ENCODE peak calls at places on chromosomes 4 and X, in seven cellular contexts. One of them, this sample, is unnamed.
A peak's percentile ranks its signal among the peaks of the same experiment; 100 is the strongest.

GRCh38 chr4:66956426-66956825 is 588.9 kb downstream of the CENPC start:
- DNase-seq in GM23338: no peak
- DNase-seq in B cell: no peak
- DNase-seq in dorsolateral prefrontal cortex: no peak
- DNase-seq in endodermal cell: no peak
- DNase-seq in GM10248: no peak
- DNase-seq in right atrium auricular region: no peak
- DNase-seq in this sample: no peak

GRCh38 chr4:63787326-63787725 is 621.9 kb downstream of the TECRL start:
- DNase-seq in GM23338: peak; percentile 25
- DNase-seq in B cell: no peak
- DNase-seq in dorsolateral prefrontal cortex: no peak
- DNase-seq in endodermal cell: peak; percentile 49
- DNase-seq in GM10248: no peak
- DNase-seq in right atrium auricular region: no peak
- DNase-seq in this sample: no peak

GRCh38 chrX:10001496-10001895 is 34.3 kb downstream of the CLDN34 start:
- DNase-seq in GM23338: no peak
- DNase-seq in B cell: no peak
- DNase-seq in dorsolateral prefrontal cortex: no peak
- DNase-seq in endodermal cell: no peak
- DNase-seq in GM10248: no peak
- DNase-seq in right atrium auricular region: no peak
- DNase-seq in this sample: no peak

GRCh38 chr4:140061194-140061593 is 92.8 kb downstream of the MAML3 start:
- DNase-seq in GM23338: no peak
- DNase-seq in B cell: no peak
- DNase-seq in dorsolateral prefrontal cortex: no peak
- DNase-seq in endodermal cell: no peak
- DNase-seq in GM10248: no peak
- DNase-seq in right atrium auricular region: no peak
- DNase-seq in this sample: no peak

GRCh38 chr4:71163317-71163716 is 169.9 kb downstream of the DCK start:
- DNase-seq in GM23338: no peak
- DNase-seq in B cell: no peak
- DNase-seq in dorsolateral prefrontal cortex: no peak
- DNase-seq in endodermal cell: no peak
- DNase-seq in GM10248: no peak
- DNase-seq in right atrium auricular region: no peak
- DNase-seq in this sample: no peak

GRCh38 chr4:7807351-7807921 is 132.2 kb downstream of the AFAP1 start:
- DNase-seq in GM23338: no peak
- DNase-seq in B cell: no peak
- DNase-seq in dorsolateral prefrontal cortex: no peak
- DNase-seq in endodermal cell: no peak
- DNase-seq in GM10248: no peak
- DNase-seq in right atrium auricular region: peak; percentile 63
- DNase-seq in this sample: no peak

GRCh38 chr4:93303440-93303839 is 525.1 kb upstream of the ATOH1 start:
- DNase-seq in GM23338: no peak
- DNase-seq in B cell: no peak
- DNase-seq in dorsolateral prefrontal cortex: no peak
- DNase-seq in endodermal cell: no peak
- DNase-seq in GM10248: no peak
- DNase-seq in right atrium auricular region: no peak
- DNase-seq in this sample: no peak

GRCh38 chrX:24659106-24659505 is 12.0 kb upstream of the PCYT1B start:
- DNase-seq in GM23338: no peak
- DNase-seq in B cell: no peak
- DNase-seq in dorsolateral prefrontal cortex: no peak
- DNase-seq in endodermal cell: no peak
- DNase-seq in GM10248: no peak
- DNase-seq in right atrium auricular region: no peak
- DNase-seq in this sample: no peak

GRCh38 chrX:40410859-40411258 is 169.9 kb upstream of the ATP6AP2 start:
- DNase-seq in GM23338: no peak
- DNase-seq in B cell: no peak
- DNase-seq in dorsolateral prefrontal cortex: no peak
- DNase-seq in endodermal cell: no peak
- DNase-seq in GM10248: no peak
- DNase-seq in right atrium auricular region: no peak
- DNase-seq in this sample: no peak

DNA sequence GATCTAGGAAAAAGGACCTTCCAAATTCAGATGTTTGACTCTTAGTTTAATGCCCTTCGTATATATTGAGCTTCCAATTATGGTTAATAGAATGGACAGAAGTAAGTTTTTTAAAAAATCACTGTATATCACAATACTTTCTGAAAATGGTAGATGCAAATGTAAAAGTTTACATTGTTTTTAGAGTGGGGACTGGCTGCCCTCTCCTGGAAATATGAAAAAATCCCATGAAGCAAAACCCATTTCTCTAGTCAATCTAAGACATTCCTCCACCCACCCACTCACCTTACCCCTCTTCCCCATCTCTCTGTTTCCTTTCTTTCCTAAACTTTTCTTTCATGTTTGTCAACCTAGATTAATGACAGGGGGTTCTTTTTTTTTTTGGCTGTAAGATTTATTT is 134.5 kb downstream of the ARHGAP6 start:
- DNase-seq in GM23338: no peak
- DNase-seq in B cell: no peak
- DNase-seq in dorsolateral prefrontal cortex: no peak
- DNase-seq in endodermal cell: no peak
- DNase-seq in GM10248: no peak
- DNase-seq in right atrium auricular region: no peak
- DNase-seq in this sample: no peak
- TF ChIP-seq CTCF in GM23338: no peak
- TF ChIP-seq CTCF in B cell: no peak
- TF ChIP-seq CTCF in dorsolateral prefrontal cortex: peak; percentile 15
- TF ChIP-seq CTCF in endodermal cell: peak; percentile 13
- TF ChIP-seq CTCF in GM10248: no peak
- TF ChIP-seq CTCF in right atrium auricular region: no peak
- TF ChIP-seq CTCF in this sample: peak; percentile 35

GRCh38 chr4:177441061-177441802 is 1.0 kb downstream of the AGA start:
- DNase-seq in GM23338: peak; percentile 50
- DNase-seq in B cell: no peak
- DNase-seq in dorsolateral prefrontal cortex: no peak
- DNase-seq in endodermal cell: peak; percentile 61
- DNase-seq in GM10248: peak; percentile 28
- DNase-seq in right atrium auricular region: no peak
- DNase-seq in this sample: peak; percentile 40
- TF ChIP-seq CTCF in GM23338: no peak
- TF ChIP-seq CTCF in B cell: peak; percentile 48
- TF ChIP-seq CTCF in dorsolateral prefrontal cortex: no peak
- TF ChIP-seq CTCF in endodermal cell: peak; percentile 49
- TF ChIP-seq CTCF in GM10248: no peak
- TF ChIP-seq CTCF in right atrium auricular region: no peak
- TF ChIP-seq CTCF in this sample: peak; percentile 18

GRCh38 chr4:184310881-184311709 is 93.4 kb upstream of the ENPP6 start:
- DNase-seq in GM23338: no peak
- DNase-seq in B cell: no peak
- DNase-seq in dorsolateral prefrontal cortex: no peak
- DNase-seq in endodermal cell: no peak
- DNase-seq in GM10248: no peak
- DNase-seq in right atrium auricular region: peak; percentile 42
- DNase-seq in this sample: no peak

GRCh38 chr4:184313058-184313709 is 95.5 kb upstream of the ENPP6 start:
- DNase-seq in GM23338: no peak
- DNase-seq in B cell: no peak
- DNase-seq in dorsolateral prefrontal cortex: no peak
- DNase-seq in endodermal cell: no peak
- DNase-seq in GM10248: no peak
- DNase-seq in right atrium auricular region: peak; percentile 50
- DNase-seq in this sample: no peak

GRCh38 chr4:184309241-184310170 is 91.8 kb upstream of the ENPP6 start:
- DNase-seq in GM23338: no peak
- DNase-seq in B cell: no peak
- DNase-seq in dorsolateral prefrontal cortex: no peak
- DNase-seq in endodermal cell: no peak
- DNase-seq in GM10248: peak; percentile 47
- DNase-seq in right atrium auricular region: no peak
- DNase-seq in this sample: no peak

GRCh38 chr4:184312126-184312525 is 94.5 kb upstream of the ENPP6 start:
- DNase-seq in GM23338: no peak
- DNase-seq in B cell: no peak
- DNase-seq in dorsolateral prefrontal cortex: no peak
- DNase-seq in endodermal cell: no peak
- DNase-seq in GM10248: no peak
- DNase-seq in right atrium auricular region: peak; percentile 4
- DNase-seq in this sample: no peak

DNA sequence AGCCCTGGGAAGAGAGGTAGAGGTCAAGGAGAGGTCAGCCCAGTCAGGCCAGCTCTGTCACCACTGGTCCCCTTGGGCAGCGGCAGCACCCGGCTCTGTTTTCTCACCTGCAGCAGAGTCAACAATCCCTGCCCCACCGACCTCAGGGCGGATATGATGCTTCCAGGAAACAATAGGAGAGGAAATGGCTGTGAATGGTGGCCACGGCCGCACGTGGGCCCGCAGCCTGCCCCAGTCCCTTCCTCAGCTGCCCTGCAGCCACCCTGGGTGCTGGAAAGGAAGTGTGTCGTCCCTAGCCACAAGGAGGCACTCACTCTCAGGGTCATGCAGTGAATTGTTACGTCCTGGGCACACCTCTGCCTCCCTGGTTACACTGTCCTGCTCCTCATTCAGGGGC is 92.5 kb upstream of the ENPP6 start:
- DNase-seq in GM23338: peak; percentile 50
- DNase-seq in B cell: peak; percentile 54
- DNase-seq in dorsolateral prefrontal cortex: no peak
- DNase-seq in endodermal cell: peak; percentile 69
- DNase-seq in GM10248: peak; percentile 57
- DNase-seq in right atrium auricular region: no peak
- DNase-seq in this sample: no peak
- TF ChIP-seq CTCF in GM23338: peak; percentile 46
- TF ChIP-seq CTCF in B cell: peak; percentile 58
- TF ChIP-seq CTCF in dorsolateral prefrontal cortex: no peak
- TF ChIP-seq CTCF in endodermal cell: peak; percentile 53
- TF ChIP-seq CTCF in GM10248: peak; percentile 44
- TF ChIP-seq CTCF in right atrium auricular region: no peak
- TF ChIP-seq CTCF in this sample: peak; percentile 55

GRCh38 chr4:56435001-56435747 is at the start of gene PPAT:
- DNase-seq in GM23338: peak; percentile 98
- DNase-seq in B cell: peak; percentile 97
- DNase-seq in dorsolateral prefrontal cortex: peak; percentile 98
- DNase-seq in endodermal cell: peak; percentile 99
- DNase-seq in GM10248: peak; percentile 97
- DNase-seq in right atrium auricular region: peak; percentile 96
- DNase-seq in this sample: peak; percentile 96
- TF ChIP-seq CTCF in GM23338: no peak
- TF ChIP-seq CTCF in B cell: peak; percentile 19
- TF ChIP-seq CTCF in dorsolateral prefrontal cortex: peak; percentile 67
- TF ChIP-seq CTCF in endodermal cell: peak; percentile 47
- TF ChIP-seq CTCF in GM10248: peak; percentile 9
- TF ChIP-seq CTCF in right atrium auricular region: no peak
- TF ChIP-seq CTCF in this sample: peak; percentile 1

DNA sequence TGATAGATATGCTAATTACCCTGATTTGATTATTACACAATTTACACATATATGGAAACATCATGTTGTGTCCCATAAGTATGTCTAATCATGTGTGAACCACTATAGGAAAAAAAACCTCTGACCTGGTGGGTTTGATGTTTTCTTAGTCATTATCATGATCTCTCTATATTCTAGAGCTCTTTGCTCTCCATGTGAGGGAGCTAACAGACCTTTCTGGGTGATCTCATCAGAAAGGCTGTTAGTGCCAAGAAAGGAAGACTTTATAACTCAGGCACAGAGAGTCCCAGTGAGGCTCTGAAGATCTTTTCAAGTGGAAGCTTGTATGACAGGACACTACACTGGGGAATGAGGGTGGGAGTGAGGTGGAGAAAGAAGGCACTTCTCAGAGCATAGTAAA is 527.7 kb upstream of the MAGEB2 start:
- DNase-seq in GM23338: no peak
- DNase-seq in B cell: no peak
- DNase-seq in dorsolateral prefrontal cortex: no peak
- DNase-seq in endodermal cell: no peak
- DNase-seq in GM10248: no peak
- DNase-seq in right atrium auricular region: no peak
- DNase-seq in this sample: no peak
- TF ChIP-seq CTCF in GM23338: no peak
- TF ChIP-seq CTCF in B cell: no peak
- TF ChIP-seq CTCF in dorsolateral prefrontal cortex: peak; percentile 21
- TF ChIP-seq CTCF in endodermal cell: peak; percentile 27
- TF ChIP-seq CTCF in GM10248: no peak
- TF ChIP-seq CTCF in right atrium auricular region: no peak
- TF ChIP-seq CTCF in this sample: no peak

DNA sequence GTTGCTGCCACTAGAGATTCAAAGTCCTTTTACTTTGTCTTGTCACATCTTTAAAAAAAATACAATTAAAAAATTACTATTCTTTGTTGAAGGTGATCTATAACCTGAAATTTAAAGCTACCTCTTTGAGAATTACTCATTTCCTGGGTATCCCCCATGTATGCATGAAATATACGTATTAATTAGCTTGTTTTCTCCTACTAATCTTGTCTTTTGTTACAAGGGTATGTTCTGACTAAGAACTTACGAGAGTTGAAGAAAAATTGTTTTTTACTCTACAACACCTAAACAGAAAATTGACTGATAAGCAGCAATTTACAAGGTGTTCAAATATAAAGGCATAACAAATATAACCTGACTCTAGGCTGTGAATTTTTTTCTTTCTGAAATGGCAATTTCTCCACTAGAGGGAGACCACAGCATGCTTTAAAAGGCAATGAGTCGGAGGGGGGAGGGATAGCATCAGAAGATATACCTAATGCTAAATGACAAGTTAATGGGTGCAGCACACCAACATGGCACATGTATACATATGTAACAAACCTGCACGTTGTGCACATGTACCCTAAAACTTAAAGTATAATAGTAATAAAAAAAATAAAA is 249.6 kb downstream of the OPHN1 start:
- DNase-seq in GM23338: peak; percentile 65
- DNase-seq in B cell: no peak
- DNase-seq in dorsolateral prefrontal cortex: no peak
- DNase-seq in endodermal cell: no peak
- DNase-seq in GM10248: no peak
- DNase-seq in right atrium auricular region: no peak
- DNase-seq in this sample: no peak
- TF ChIP-seq CTCF in GM23338: peak; percentile 64
- TF ChIP-seq CTCF in B cell: no peak
- TF ChIP-seq CTCF in dorsolateral prefrontal cortex: peak; percentile 46
- TF ChIP-seq CTCF in endodermal cell: peak; percentile 73
- TF ChIP-seq CTCF in GM10248: peak; percentile 21
- TF ChIP-seq CTCF in right atrium auricular region: no peak
- TF ChIP-seq CTCF in this sample: peak; percentile 55

DNA sequence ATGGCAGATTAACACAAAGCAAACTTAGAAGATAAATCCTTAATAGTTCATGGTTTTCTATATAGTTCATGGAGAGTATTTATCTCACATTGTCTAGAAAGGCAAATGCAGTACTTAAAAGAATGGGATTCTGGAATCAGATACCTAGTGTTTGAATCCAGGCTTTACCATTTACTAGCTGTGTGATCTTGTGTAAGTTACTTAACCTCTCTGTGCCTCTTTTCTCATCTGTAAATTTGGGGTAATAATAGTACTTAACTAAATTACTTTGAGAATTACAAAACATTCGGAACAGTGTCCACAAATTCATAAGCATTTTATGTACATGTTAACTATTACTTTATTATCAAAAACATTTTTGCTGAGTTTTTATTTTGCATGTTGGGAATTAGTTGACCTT is 15.8 kb downstream of the MAGEB1 start:
- DNase-seq in GM23338: no peak
- DNase-seq in B cell: no peak
- DNase-seq in dorsolateral prefrontal cortex: no peak
- DNase-seq in endodermal cell: no peak
- DNase-seq in GM10248: no peak
- DNase-seq in right atrium auricular region: no peak
- DNase-seq in this sample: no peak
- TF ChIP-seq CTCF in GM23338: no peak
- TF ChIP-seq CTCF in B cell: no peak
- TF ChIP-seq CTCF in dorsolateral prefrontal cortex: no peak
- TF ChIP-seq CTCF in endodermal cell: no peak
- TF ChIP-seq CTCF in GM10248: no peak
- TF ChIP-seq CTCF in right atrium auricular region: no peak
- TF ChIP-seq CTCF in this sample: no peak

GRCh38 chr4:13108096-13108495 is 376.0 kb downstream of the RAB28 start:
- DNase-seq in GM23338: no peak
- DNase-seq in B cell: no peak
- DNase-seq in dorsolateral prefrontal cortex: no peak
- DNase-seq in endodermal cell: no peak
- DNase-seq in GM10248: no peak
- DNase-seq in right atrium auricular region: no peak
- DNase-seq in this sample: no peak
- TF ChIP-seq CTCF in GM23338: peak; percentile 26
- TF ChIP-seq CTCF in B cell: no peak
- TF ChIP-seq CTCF in dorsolateral prefrontal cortex: no peak
- TF ChIP-seq CTCF in endodermal cell: peak; percentile 46
- TF ChIP-seq CTCF in GM10248: peak; percentile 9
- TF ChIP-seq CTCF in right atrium auricular region: no peak
- TF ChIP-seq CTCF in this sample: peak; percentile 13